ENCODE peak calls at places on chromosomes 13 and 19, in seven cellular contexts. X is lower leg skin, I is glutamatergic neuron, B is OCI-LY7, Q is brain microvascular endothelial cell, S is GM12864, K is right atrium auricular region. A is an unnamed sample.

GRCh38 chr19:343941-344624 is 513 bp downstream of the MIER2 start:
- DNase-seq in X (no peak), K (no peak), S (no peak), B (peak), Q (no peak), I (peak), A (no peak)

GRCh38 chr19:55095260-55096060 is 19.8 kb downstream of the EPS8L1 start:
- DNase-seq in K (no peak), I (peak), Q (no peak), X (no peak), S (no peak), B (no peak), A (no peak)

GRCh38 chr13:112133489-112134149 is 66.7 kb downstream of the SOX1 start:
- DNase-seq in I (no peak), Q (no peak), S (no peak), K (no peak), X (no peak), B (no peak), A (no peak)

GRCh38 chr13:19742651-19743050 is 40.1 kb downstream of the PSPC1 start:
- DNase-seq in K (no peak), S (no peak), Q (no peak), B (no peak), X (no peak), I (no peak), A (no peak)

GRCh38 chr13:89457977-89458376 is 1786.8 kb downstream of the SLITRK5 start:
- DNase-seq in Q (peak), X (no peak), K (no peak), S (no peak), I (no peak), B (no peak), A (no peak)

GRCh38 chr13:46354143-46355087 is 32.6 kb downstream of the RUBCNL start:
- DNase-seq in K (no peak), B (no peak), Q (peak), S (no peak), I (no peak), X (no peak), A (peak)

GRCh38 chr13:113616991-113617749 is 32.6 kb downstream of the TFDP1 start:
- DNase-seq in Q (peak), X (no peak), S (no peak), K (no peak), B (no peak), I (no peak), A (no peak)

GRCh38 chr19:56603829-56604228 is 8.7 kb downstream of the ZNF71 start:
- DNase-seq in B (no peak), I (no peak), Q (no peak), K (no peak), X (no peak), S (no peak), A (no peak)

GRCh38 chr19:30791116-30791515 is 418.9 kb downstream of the ZNF536 start:
- DNase-seq in I (no peak), S (no peak), K (peak), X (no peak), B (no peak), Q (no peak), A (no peak)

GRCh38 chr19:1847684-1848398 is 442 bp downstream of the REXO1 start:
- DNase-seq in B (peak), X (no peak), Q (peak), S (no peak), I (peak), K (no peak), A (peak)

GRCh38 chr19:51699170-51699569 is 6.0 kb downstream of the SPACA6 start:
- DNase-seq in S (no peak), K (peak), I (no peak), X (peak), B (no peak), Q (no peak), A (no peak)

GRCh38 chr13:74246398-74246975 is 112.3 kb upstream of the KLF12 start:
- DNase-seq in K (peak), S (no peak), X (no peak), I (no peak), B (no peak), Q (peak), A (no peak)

GRCh38 chr13:21897140-21897539 is 226.3 kb downstream of the FGF9 start:
- DNase-seq in K (no peak), S (no peak), B (no peak), I (no peak), X (no peak), Q (no peak), A (no peak)

GRCh38 chr13:72384186-72384823 is 343.1 kb downstream of the MZT1 start:
- DNase-seq in B (no peak), X (no peak), K (no peak), I (no peak), Q (no peak), S (no peak), A (no peak)

GRCh38 chr19:13881692-13882418 is 4.9 kb downstream of the NANOS3 start:
- DNase-seq in B (no peak), S (no peak), Q (no peak), K (no peak), I (no peak), X (no peak), A (peak)

GRCh38 chr19:14366529-14366928 is 14.7 kb upstream of the ADGRE5 start:
- DNase-seq in Q (peak), K (peak), B (peak), X (peak), I (no peak), S (peak), A (peak)

GRCh38 chr19:17234911-17235617 is 9.0 kb downstream of the OCEL1 start:
- DNase-seq in K (peak), Q (peak), B (peak), S (no peak), X (no peak), I (no peak), A (no peak)

GRCh38 chr13:48500652-48501197 is 32.2 kb downstream of the RCBTB2 start:
- DNase-seq in Q (peak), S (peak), K (no peak), X (no peak), B (peak), I (no peak), A (peak)

GRCh38 chr19:17079710-17080440 is 4.3 kb downstream of the MYO9B start:
- DNase-seq in Q (peak), S (peak), I (peak), B (peak), X (peak), K (peak), A (peak)

GRCh38 chr13:94311893-94312292 is 167.6 kb downstream of the DCT start:
- DNase-seq in X (no peak), K (no peak), I (no peak), S (no peak), B (no peak), Q (no peak), A (no peak)

GRCh38 chr19:30898353-30899103 is 450.7 kb downstream of the TSHZ3 start:
- DNase-seq in X (no peak), I (no peak), Q (no peak), B (peak), K (no peak), S (no peak), A (no peak)

GRCh38 chr19:6868341-6868740 is 19.0 kb upstream of the ADGRE1 start:
- DNase-seq in B (no peak), S (no peak), I (no peak), X (peak), Q (no peak), K (no peak), A (no peak)

GRCh38 chr19:50362656-50363424 is 2.6 kb downstream of the NAPSA start:
- DNase-seq in S (no peak), B (no peak), I (no peak), X (no peak), Q (no peak), K (no peak), A (no peak)

GRCh38 chr19:4913996-4914735 is 4.9 kb downstream of the UHRF1 start:
- DNase-seq in B (no peak), X (no peak), I (no peak), Q (no peak), K (no peak), S (no peak), A (peak)

GRCh38 chr13:42814868-42815267 is 33.5 kb downstream of the FAM216B start:
- DNase-seq in S (no peak), B (no peak), Q (peak), I (no peak), X (no peak), K (no peak), A (peak)

GRCh38 chr13:70841240-70842061 is 733.2 kb upstream of the KLHL1 start:
- DNase-seq in K (no peak), Q (no peak), S (no peak), X (no peak), B (no peak), I (no peak), A (no peak)

GRCh38 chr19:46732966-46733692 is 12.7 kb upstream of the FKRP start:
- DNase-seq in S (no peak), X (no peak), Q (peak), B (no peak), I (no peak), K (no peak), A (no peak)

GRCh38 chr13:24178847-24179845 is 18.6 kb downstream of the SPATA13 start:
- DNase-seq in X (no peak), B (no peak), I (no peak), S (no peak), K (no peak), Q (no peak), A (peak)

GRCh38 chr13:20340759-20341161 is 108.6 kb upstream of the GJB6 start:
- DNase-seq in B (no peak), X (peak), K (no peak), I (no peak), Q (no peak), S (no peak), A (no peak)

GRCh38 chr19:46678110-46678732 is 17.2 kb upstream of the DACT3 start:
- DNase-seq in Q (no peak), B (peak), S (peak), X (no peak), K (no peak), I (no peak), A (no peak)

GRCh38 chr13:76035711-76036110 is 399.6 kb downstream of the LMO7 start:
- DNase-seq in K (no peak), I (no peak), S (no peak), Q (peak), B (no peak), X (no peak), A (no peak)

GRCh38 chr19:23075031-23075733 is 41.6 kb upstream of the ZNF730 start:
- DNase-seq in Q (peak), I (peak), B (peak), K (peak), X (peak), S (peak), A (no peak)

GRCh38 chr13:47997384-47997783 is 3.7 kb downstream of the SUCLA2 start:
- DNase-seq in X (no peak), K (no peak), S (no peak), B (no peak), Q (no peak), I (no peak), A (no peak)

GRCh38 chr19:8041553-8041952 is 11.0 kb upstream of the CCL25 start:
- DNase-seq in I (no peak), Q (no peak), S (no peak), B (no peak), X (no peak), K (no peak), A (no peak)

GRCh38 chr19:12603714-12604113 is 6.9 kb downstream of the ZNF490 start:
- DNase-seq in I (no peak), K (no peak), S (peak), Q (no peak), X (no peak), B (peak), A (no peak)

GRCh38 chr19:54616057-54616456 is 14.2 kb upstream of the LILRB1 start:
- DNase-seq in I (no peak), Q (no peak), S (peak), K (no peak), X (no peak), B (no peak), A (no peak)

GRCh38 chr19:35114656-35115537 is 726 bp upstream of the FXYD3 start:
- DNase-seq in Q (peak), K (no peak), X (peak), S (no peak), I (peak), B (peak), A (no peak)

GRCh38 chr19:40006273-40006691 is 9.4 kb downstream of the ZNF546 start:
- DNase-seq in K (no peak), Q (peak), S (no peak), B (no peak), I (no peak), X (no peak), A (peak)

GRCh38 chr19:32976223-32976805 is 4.3 kb downstream of the FAAP24 start:
- DNase-seq in I (peak), Q (peak), X (peak), K (peak), S (peak), B (peak), A (peak)
- TF ChIP-seq CTCF in I (peak), Q (peak), X (no peak), K (peak), S (peak), B (peak), A (peak)

DNA sequence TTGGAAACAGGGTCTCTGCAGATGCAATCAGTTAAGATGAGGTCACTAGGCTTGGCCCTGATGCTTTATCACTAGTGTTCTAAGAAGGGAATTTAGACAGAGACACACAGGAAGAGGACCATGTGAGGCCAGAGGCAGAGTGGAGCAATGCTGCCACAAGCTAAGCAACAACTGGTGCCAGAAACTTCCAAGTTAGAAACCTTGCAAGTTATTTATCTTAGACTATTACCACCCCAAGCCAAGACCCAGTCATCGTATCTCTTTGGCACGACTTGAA is 81.1 kb downstream of the DOCK9 start:
- DNase-seq in S (no peak), Q (no peak), B (no peak), K (no peak), I (no peak), X (no peak), A (no peak)
- TF ChIP-seq CTCF in S (no peak), Q (no peak), B (no peak), K (no peak), I (no peak), X (no peak), A (no peak)

DNA sequence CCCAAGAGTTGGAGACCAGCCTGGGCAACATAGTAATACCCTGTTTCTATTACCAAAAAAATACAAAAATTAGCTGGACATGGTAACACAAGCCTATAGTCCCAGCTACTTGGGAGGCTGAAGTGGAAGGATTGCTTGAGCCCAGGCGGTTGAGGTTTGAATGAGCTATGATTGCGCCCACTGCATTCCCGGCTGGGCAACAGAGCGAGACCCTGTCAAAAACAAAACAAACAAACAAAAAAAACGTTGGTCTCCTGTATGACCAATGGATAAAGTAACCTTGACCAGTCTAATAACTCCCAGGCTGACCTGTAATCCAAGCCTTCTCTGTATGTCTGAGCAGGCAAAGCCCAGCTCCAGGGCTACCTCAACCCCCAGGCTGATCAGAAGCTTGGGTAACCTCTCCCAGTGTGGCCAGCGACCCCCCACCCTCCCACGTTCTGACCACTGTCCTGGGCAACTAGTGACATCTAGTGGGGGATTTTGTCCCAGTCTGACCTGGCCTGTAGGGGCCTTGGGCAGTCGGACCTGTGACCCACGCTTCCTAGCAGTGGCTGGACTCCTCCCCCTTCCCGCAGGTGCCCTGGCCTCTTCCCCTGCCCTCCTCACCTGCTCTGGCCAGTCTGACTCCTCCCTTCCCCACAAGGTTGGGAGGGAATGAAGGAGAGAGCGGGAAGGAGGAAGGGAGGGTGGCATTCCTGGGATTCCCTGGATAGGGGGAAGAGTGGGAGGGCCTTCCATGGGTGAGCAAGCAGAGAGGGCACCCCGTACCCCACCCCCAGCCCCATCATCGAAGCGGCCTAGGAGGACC is 1.0 kb upstream of the BCAM start:
- DNase-seq in Q (peak), X (no peak), S (no peak), K (no peak), I (peak), B (peak), A (no peak)
- TF ChIP-seq CTCF in Q (peak), X (no peak), S (peak), K (peak), I (peak), B (peak), A (peak)

GRCh38 chr19:44752816-44753618 is 4.5 kb downstream of the BCL3 start:
- DNase-seq in B (peak), Q (peak), I (no peak), X (peak), K (peak), S (peak), A (peak)

GRCh38 chr19:44753619-44753931 is 5.1 kb downstream of the BCL3 start:
- DNase-seq in Q (no peak), S (no peak), B (no peak), K (no peak), X (no peak), I (no peak), A (no peak)

GRCh38 chr19:44755219-44755618 is 6.7 kb downstream of the BCL3 start:
- DNase-seq in Q (no peak), I (no peak), S (no peak), X (no peak), B (no peak), K (no peak), A (no peak)

GRCh38 chr19:44754743-44755066 is 6.2 kb downstream of the BCL3 start:
- DNase-seq in K (no peak), I (no peak), X (no peak), Q (no peak), B (no peak), S (no peak), A (no peak)

GRCh38 chr19:44753932-44754742 is 5.6 kb downstream of the BCL3 start:
- DNase-seq in K (peak), I (no peak), X (peak), S (no peak), B (peak), Q (peak), A (peak)
- TF ChIP-seq CTCF in K (no peak), I (no peak), X (no peak), S (no peak), B (no peak), Q (peak), A (no peak)

DNA sequence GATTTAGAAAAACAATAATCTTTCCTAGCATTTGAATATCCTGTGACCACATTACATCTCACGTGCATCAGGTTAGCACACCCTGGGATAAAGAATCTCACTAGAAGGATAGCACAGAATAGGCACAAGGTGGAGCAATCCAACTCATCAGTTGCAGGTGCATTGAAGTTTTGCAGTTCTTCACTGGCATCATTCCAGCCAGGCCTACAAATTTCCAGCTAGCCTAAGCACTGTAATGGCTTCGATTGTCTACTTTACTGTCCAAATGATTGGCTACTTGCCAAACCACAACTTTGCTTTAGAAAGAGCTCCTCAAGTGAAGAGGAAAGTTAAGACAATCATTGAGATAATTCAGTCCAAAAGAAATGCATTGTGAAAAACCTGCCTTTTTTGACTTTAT is 89.5 kb downstream of the SPRY2 start:
- DNase-seq in X (no peak), K (no peak), I (no peak), S (no peak), Q (peak), B (no peak), A (peak)
- TF ChIP-seq CTCF in X (no peak), K (no peak), I (no peak), S (no peak), Q (no peak), B (no peak), A (no peak)

DNA sequence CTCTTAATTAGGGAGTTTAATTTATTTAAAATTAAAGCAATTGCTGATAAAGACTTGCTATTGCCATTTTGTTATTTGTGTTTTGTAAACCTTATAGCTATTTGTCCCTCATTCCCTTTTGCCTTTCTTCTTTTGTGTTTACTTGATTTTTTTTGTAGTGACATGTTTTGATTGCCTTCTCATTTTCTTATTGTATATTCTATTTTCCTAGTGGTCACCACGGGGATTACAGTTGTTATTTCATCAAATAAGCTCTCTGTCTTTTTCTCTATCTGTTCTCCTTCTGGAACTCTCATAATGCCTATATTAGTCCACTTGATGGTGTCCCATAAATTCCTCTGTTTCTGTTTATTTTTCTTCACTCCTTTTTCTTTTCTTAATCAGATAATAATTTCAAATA is 64.4 kb upstream of the FRY start:
- DNase-seq in S (no peak), Q (no peak), I (no peak), B (peak), K (no peak), X (no peak), A (no peak)
- TF ChIP-seq CTCF in S (no peak), Q (no peak), I (peak), B (peak), K (no peak), X (no peak), A (peak)

DNA sequence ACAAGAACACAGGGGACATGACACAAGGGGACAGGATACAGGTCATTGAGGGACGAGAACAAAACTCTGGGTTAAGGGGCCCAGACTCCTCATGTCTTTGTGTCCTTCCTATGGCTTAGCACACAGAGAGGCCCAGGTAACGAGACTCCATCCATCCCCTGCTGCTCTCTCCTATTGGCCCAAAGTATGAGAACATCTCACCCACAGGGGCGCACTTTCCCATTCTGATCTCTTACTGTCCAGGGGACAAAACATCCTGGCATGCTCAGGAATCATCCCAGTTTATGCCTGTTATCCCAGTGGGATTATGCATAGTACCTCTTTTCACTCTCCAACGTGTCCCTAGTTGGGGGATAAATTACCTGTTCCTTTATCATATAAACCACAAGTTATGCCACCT is 19.2 kb downstream of the C13orf42 start:
- DNase-seq in B (no peak), Q (no peak), S (no peak), X (no peak), I (no peak), K (no peak), A (no peak)
- TF ChIP-seq CTCF in B (no peak), Q (no peak), S (no peak), X (no peak), I (no peak), K (no peak), A (peak)

GRCh38 chr13:34513526-34513925 is 428.5 kb upstream of the NBEA start:
- DNase-seq in I (no peak), X (no peak), K (no peak), B (no peak), S (no peak), Q (no peak), A (peak)

GRCh38 chr13:34521166-34521565 is 420.9 kb upstream of the NBEA start:
- DNase-seq in B (no peak), S (no peak), Q (no peak), I (no peak), K (no peak), X (no peak), A (no peak)

GRCh38 chr13:34512811-34513210 is 429.3 kb upstream of the NBEA start:
- DNase-seq in Q (no peak), S (no peak), K (no peak), B (no peak), X (no peak), I (no peak), A (no peak)

GRCh38 chr13:34515201-34515600 is 426.9 kb upstream of the NBEA start:
- DNase-seq in S (no peak), I (no peak), Q (no peak), K (no peak), B (no peak), X (no peak), A (no peak)
- TF ChIP-seq CTCF in S (no peak), I (no peak), Q (no peak), K (no peak), B (no peak), X (no peak), A (no peak)